ENCODE peak calls at places on chromosomes 1 and 21, in seven cellular contexts. A is IMR-90, U is K562, W is A549, I is H1, F is GM12878, C is SK-N-SH. O is an unnamed sample.
A peak's percentile ranks its signal among the peaks of the same experiment; 100 is the strongest.

GRCh38 chr1:64973061-64973647 is 6.8 kb upstream of the JAK1 start:
- DNase-seq in W (no peak), A (no peak), U (no peak), F (no peak), I (no peak), C (no peak), O (no peak)

GRCh38 chr1:213332491-213332890 is 281.4 kb downstream of the RPS6KC1 start:
- DNase-seq in C (no peak), W (no peak), I (no peak), U (no peak), F (no peak), A (no peak), O (no peak)

GRCh38 chr1:77354536-77354935 is 72.7 kb downstream of the AK5 start:
- DNase-seq in I (no peak), C (no peak), W (no peak), A (no peak), U (no peak), F (no peak), O (no peak)

GRCh38 chr1:1354271-1355247 is 3.8 kb downstream of the MXRA8 start:
- DNase-seq in F (no peak), U (no peak), I (no peak), A (no peak), C (peak; percentile 63), W (no peak), O (no peak)

GRCh38 chr1:205270764-205271163 is 43.0 kb downstream of the TMCC2 start:
- DNase-seq in F (no peak), A (peak; percentile 72), U (no peak), C (no peak), W (no peak), I (no peak), O (peak; percentile 46)

GRCh38 chr1:28466226-28466778 is 39.5 kb upstream of the RCC1 start:
- DNase-seq in A (no peak), C (no peak), I (no peak), W (no peak), F (no peak), U (no peak), O (no peak)

GRCh38 chr21:33247596-33247995 is 17.9 kb downstream of the IFNAR2 start:
- DNase-seq in U (no peak), I (no peak), C (no peak), W (no peak), A (no peak), F (no peak), O (no peak)

GRCh38 chr1:228937851-228938247 is 202.6 kb downstream of the RHOU start:
- DNase-seq in I (no peak), U (no peak), A (no peak), W (no peak), F (no peak), C (no peak), O (no peak)

GRCh38 chr1:78536427-78536826 is 45.7 kb downstream of the PTGFR start:
- DNase-seq in W (no peak), I (no peak), C (no peak), F (no peak), U (no peak), A (peak; percentile 82), O (no peak)

GRCh38 chr1:247370786-247371732 is 39.4 kb upstream of the ZNF496 start:
- DNase-seq in F (no peak), C (no peak), W (no peak), I (no peak), A (peak; percentile 36), U (peak; percentile 60), O (no peak)

GRCh38 chr1:182428043-182428442 is 21.9 kb upstream of the RGSL1 start:
- DNase-seq in W (no peak), F (peak; percentile 32), C (no peak), U (no peak), A (no peak), I (no peak), O (no peak)

GRCh38 chr1:156436319-156437043 is 64.1 kb downstream of the MEF2D start:
- DNase-seq in W (no peak), C (no peak), I (no peak), U (no peak), F (no peak), A (no peak), O (no peak)

GRCh38 chr1:202162049-202162417 is 1.6 kb upstream of the PTPN7 start:
- DNase-seq in I (no peak), C (no peak), F (peak; percentile 45), A (no peak), W (no peak), U (peak; percentile 85), O (no peak)

GRCh38 chr1:212218065-212218464 is 67.1 kb upstream of the PPP2R5A start:
- DNase-seq in W (no peak), I (no peak), F (no peak), C (no peak), U (no peak), A (no peak), O (no peak)

GRCh38 chr1:30329802-30330557 is 393.4 kb downstream of the MATN1 start:
- DNase-seq in I (no peak), U (peak; percentile 20), F (no peak), W (no peak), A (no peak), C (no peak), O (no peak)

GRCh38 chr1:15170071-15170470 is 16.5 kb downstream of the TMEM51 start:
- DNase-seq in W (no peak), A (no peak), U (no peak), I (no peak), C (no peak), F (no peak), O (no peak)

GRCh38 chr21:44085491-44086321 is 21.5 kb upstream of the PWP2 start:
- DNase-seq in I (no peak), C (no peak), A (no peak), U (no peak), W (no peak), F (no peak), O (no peak)

GRCh38 chr1:33791251-33791650 is 72.6 kb upstream of the HMGB4 start:
- DNase-seq in F (no peak), A (no peak), U (no peak), C (no peak), W (no peak), I (no peak), O (no peak)

GRCh38 chr1:145979746-145980435 is 15.4 kb downstream of the POLR3GL start:
- DNase-seq in A (no peak), C (no peak), F (peak; percentile 49), U (no peak), I (no peak), W (no peak), O (no peak)

GRCh38 chr1:173988068-173988467 is 34.1 kb downstream of the RC3H1 start:
- DNase-seq in W (no peak), U (no peak), F (no peak), I (no peak), C (no peak), A (no peak), O (no peak)

GRCh38 chr21:45764792-45765191 is 121.3 kb downstream of the PCBP3 start:
- DNase-seq in W (no peak), U (no peak), C (no peak), A (no peak), F (no peak), I (no peak), O (no peak)

GRCh38 chr1:156893048-156893953 is at the start of gene PEAR1:
- DNase-seq in C (no peak), U (no peak), F (no peak), A (peak; percentile 31), I (no peak), W (no peak), O (no peak)

GRCh38 chr1:23960291-23960718 is 677 bp downstream of the PNRC2 start:
- DNase-seq in I (no peak), U (no peak), C (no peak), A (peak; percentile 30), W (no peak), F (no peak), O (no peak)

GRCh38 chr1:204161609-204162497 is 4.3 kb downstream of the REN start:
- DNase-seq in I (no peak), W (no peak), A (no peak), U (no peak), F (no peak), C (no peak), O (no peak)

GRCh38 chr1:172727956-172728603 is 69.2 kb downstream of the FASLG start:
- DNase-seq in I (no peak), W (no peak), A (peak; percentile 29), F (no peak), U (peak; percentile 73), C (peak; percentile 28), O (peak; percentile 63)

GRCh38 chr1:104787866-104788510 is 1038.3 kb downstream of the AMY1C start:
- DNase-seq in A (no peak), F (no peak), U (no peak), I (no peak), W (no peak), C (no peak), O (no peak)
- TF ChIP-seq RAD21 in A (no peak), F (no peak), U (no peak), I (no peak), W (no peak), C (no peak), O (no peak)

DNA sequence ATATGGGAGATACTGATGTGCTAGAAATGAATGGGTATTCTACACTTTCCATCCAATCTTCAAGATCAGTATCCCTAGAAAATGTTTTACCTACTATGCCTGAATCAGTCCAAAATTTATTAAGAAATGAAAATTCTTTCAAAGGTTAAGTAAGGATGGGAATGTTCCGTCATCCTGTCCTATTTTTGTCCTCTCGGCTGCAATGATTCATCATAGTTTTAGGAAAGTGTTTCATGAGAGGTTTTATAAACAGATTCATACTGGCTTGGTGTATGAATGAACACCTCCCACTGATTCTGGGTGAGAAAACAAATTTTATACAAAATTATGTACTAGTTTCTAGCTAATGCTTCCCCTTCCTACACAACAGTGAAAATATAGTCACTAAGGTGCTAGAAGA is 504.6 kb upstream of the NR5A2 start:
- DNase-seq in I (no peak), F (no peak), C (no peak), U (no peak), W (no peak), A (peak; percentile 20), O (no peak)
- TF ChIP-seq RAD21 in I (no peak), F (no peak), C (no peak), U (no peak), W (no peak), A (no peak), O (no peak)

GRCh38 chr1:38009088-38009840 is 3.3 kb upstream of the UTP11 start:
- DNase-seq in A (peak; percentile 78), I (no peak), U (peak; percentile 95), C (no peak), W (no peak), F (no peak), O (no peak)
- TF ChIP-seq RAD21 in A (no peak), I (no peak), U (peak; percentile 31), C (no peak), W (no peak), F (no peak), O (no peak)

GRCh38 chr1:21233480-21233879 is 56.8 kb downstream of the ECE1 start:
- DNase-seq in F (no peak), C (no peak), A (no peak), U (no peak), I (no peak), W (no peak), O (no peak)

GRCh38 chr1:21232044-21232443 is 55.3 kb upstream of the EIF4G3 start:
- DNase-seq in U (peak; percentile 75), F (no peak), A (peak; percentile 66), W (peak; percentile 35), C (peak; percentile 81), I (no peak), O (peak; percentile 26)

GRCh38 chr1:21234779-21235178 is 55.5 kb downstream of the ECE1 start:
- DNase-seq in U (no peak), I (no peak), F (no peak), A (peak; percentile 83), W (no peak), C (no peak), O (no peak)

GRCh38 chr1:21225065-21225464 is 48.4 kb upstream of the EIF4G3 start:
- DNase-seq in I (no peak), F (no peak), U (no peak), A (no peak), W (no peak), C (no peak), O (no peak)

GRCh38 chr1:21229246-21230000 is 52.7 kb upstream of the EIF4G3 start:
- DNase-seq in W (no peak), A (peak; percentile 80), F (no peak), I (no peak), U (no peak), C (no peak), O (no peak)
- TF ChIP-seq RAD21 in W (no peak), A (no peak), F (no peak), I (no peak), U (no peak), C (no peak), O (no peak)